ENCODE peak calls at places on chromosome 5, in four cellular contexts. D is H1, H is heart left ventricle, X is upper lobe of left lung. W is an unnamed sample.

GRCh38 chr5:36928947-36929346 is 52.4 kb downstream of the NIPBL start:
- DNase-seq in X (no peak), D (no peak), H (no peak), W (no peak)

GRCh38 chr5:56763711-56764466 is 51.5 kb upstream of the MAP3K1 start:
- DNase-seq in X (no peak), D (no peak), H (no peak), W (no peak)

GRCh38 chr5:169416583-169417196 is 115.8 kb upstream of the SLIT3 start:
- DNase-seq in X (no peak), D (no peak), H (peak), W (peak)

GRCh38 chr5:132670218-132670617 is 3.6 kb upstream of the IL4 start:
- DNase-seq in D (no peak), H (no peak), X (no peak), W (no peak)

GRCh38 chr5:54836959-54837534 is 148.3 kb downstream of the ESM1 start:
- DNase-seq in H (no peak), D (no peak), X (no peak), W (no peak)

GRCh38 chr5:88761269-88761880 is 121.6 kb downstream of the MEF2C start:
- DNase-seq in H (no peak), D (no peak), X (no peak), W (no peak)

GRCh38 chr5:34484591-34485228 is 171.4 kb upstream of the RAI14 start:
- DNase-seq in H (no peak), D (no peak), X (no peak), W (no peak)

GRCh38 chr5:31738199-31738598 is 99.3 kb downstream of the PDZD2 start:
- DNase-seq in X (no peak), D (no peak), H (no peak), W (no peak)

GRCh38 chr5:95866431-95867063 is 44.0 kb upstream of the GLRX start:
- DNase-seq in D (no peak), H (no peak), X (no peak), W (no peak)

GRCh38 chr5:66315784-66316183 is 171.7 kb downstream of the SREK1 start:
- DNase-seq in D (no peak), H (no peak), X (no peak), W (no peak)

GRCh38 chr5:92268343-92268742 is 885.2 kb upstream of the ARRDC3 start:
- DNase-seq in H (no peak), D (no peak), X (no peak), W (no peak)

GRCh38 chr5:137708796-137709559 is 26.9 kb downstream of the KLHL3 start:
- DNase-seq in H (no peak), D (no peak), X (no peak), W (no peak)

GRCh38 chr5:178227138-178227659 is 5.4 kb downstream of the PHYKPL start:
- DNase-seq in D (no peak), X (no peak), H (no peak), W (no peak)

GRCh38 chr5:56327810-56328209 is 94.7 kb upstream of the ANKRD55 start:
- DNase-seq in D (no peak), X (no peak), H (no peak), W (no peak)

GRCh38 chr5:151257731-151258715 is 5.0 kb downstream of the GM2A start:
- DNase-seq in H (no peak), X (peak), D (no peak), W (no peak)

DNA sequence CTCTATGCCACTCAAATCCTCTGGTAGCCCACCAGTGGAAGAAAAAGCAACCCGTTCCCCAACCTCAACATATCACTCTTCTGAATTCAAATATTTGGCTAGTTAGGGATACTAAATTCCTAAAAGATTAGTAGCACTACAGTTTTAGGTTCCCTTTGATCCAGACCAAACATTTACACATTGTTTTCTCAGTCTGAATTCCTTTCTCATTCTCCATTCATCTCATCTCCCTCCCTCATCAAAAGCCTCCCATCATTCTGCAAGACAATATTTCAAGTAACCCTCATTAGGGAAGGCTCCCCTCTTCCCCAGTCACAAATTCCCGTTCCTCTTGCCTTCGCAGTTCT is 26.3 kb downstream of the ADAM19 start:
- DNase-seq in H (no peak), D (no peak), X (no peak), W (no peak)
- H3K4me3 ChIP-seq in H (no peak), D (no peak), X (no peak), W (no peak)

GRCh38 chr5:23208959-23209431 is 298.4 kb upstream of the PRDM9 start:
- DNase-seq in D (peak), H (no peak), X (no peak), W (no peak)
- TF ChIP-seq CTCF in D (peak), H (peak), X (peak), W (peak)

GRCh38 chr5:133969654-133970324 is 1.4 kb upstream of the C5orf15 start:
- DNase-seq in D (no peak), X (no peak), H (no peak), W (no peak)
- H3K4me3 ChIP-seq in D (no peak), X (no peak), H (no peak), W (no peak)

GRCh38 chr5:108344103-108344822 is 37.6 kb downstream of the FBXL17 start:
- DNase-seq in D (no peak), X (no peak), H (no peak), W (no peak)

GRCh38 chr5:108340131-108340530 is 41.8 kb downstream of the FBXL17 start:
- DNase-seq in H (no peak), D (no peak), X (no peak), W (no peak)

GRCh38 chr5:108341866-108342265 is 40.0 kb downstream of the FBXL17 start:
- DNase-seq in X (no peak), D (no peak), H (no peak), W (no peak)

GRCh38 chr5:108345541-108346171 is 36.2 kb downstream of the FBXL17 start:
- DNase-seq in X (no peak), D (no peak), H (no peak), W (no peak)
- TF ChIP-seq CTCF in X (no peak), D (peak), H (peak), W (no peak)

GRCh38 chr5:42751044-42751443 is 5.6 kb upstream of the CCDC152 start:
- DNase-seq in H (no peak), D (no peak), X (peak), W (no peak)

GRCh38 chr5:42753099-42753498 is 3.5 kb upstream of the CCDC152 start:
- DNase-seq in D (no peak), X (no peak), H (no peak), W (no peak)

GRCh38 chr5:42759456-42759855 is 2.8 kb downstream of the CCDC152 start:
- DNase-seq in H (no peak), X (no peak), D (no peak), W (no peak)

DNA sequence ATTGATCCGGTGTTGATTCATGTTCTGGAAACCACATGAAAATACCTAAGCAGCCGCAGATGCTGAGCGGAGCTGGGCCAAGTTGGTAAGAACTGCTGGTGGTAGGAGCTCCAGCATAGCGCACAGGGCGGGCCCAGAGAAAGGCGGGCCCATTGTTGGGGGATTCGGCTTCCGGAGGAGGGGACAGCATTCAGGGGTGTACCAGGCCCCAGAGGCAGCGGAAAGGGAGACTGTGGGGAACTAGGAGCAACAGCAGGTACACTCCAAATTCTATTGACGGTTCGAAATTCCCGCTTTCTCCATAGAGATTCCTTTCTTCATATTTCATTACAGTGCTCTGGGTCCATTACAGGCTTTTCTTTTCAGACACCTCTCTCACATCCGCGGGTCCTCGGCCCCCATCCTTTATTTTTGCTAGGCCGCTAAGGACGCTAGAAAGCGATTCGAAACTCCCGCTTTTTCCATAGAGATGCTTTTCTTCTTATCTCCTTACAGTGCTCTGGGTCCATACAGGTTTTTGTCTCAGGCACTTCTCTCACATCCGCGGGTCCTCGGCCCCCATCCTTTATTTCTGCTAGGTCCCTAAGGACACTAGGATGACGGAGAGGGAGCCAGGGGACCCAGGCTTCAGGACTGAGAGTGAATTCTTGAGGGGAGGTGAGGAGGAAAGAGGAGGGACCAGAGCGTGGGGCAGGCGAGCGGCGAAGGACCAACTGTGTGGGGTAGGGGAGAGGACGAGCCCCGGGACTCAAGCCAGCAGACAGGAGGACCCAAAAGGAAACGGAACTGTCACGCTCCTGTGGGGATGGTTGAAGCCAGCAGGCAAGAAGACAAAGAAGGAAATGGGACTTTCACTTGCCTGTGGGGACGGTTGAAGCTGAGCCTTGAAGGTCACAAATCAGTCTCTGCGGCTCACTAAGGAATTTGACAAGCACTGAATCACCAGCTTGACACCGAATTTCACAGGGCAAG is at the start of gene CCDC152:
- DNase-seq in D (peak), X (no peak), H (no peak), W (no peak)
- H3K4me3 ChIP-seq in D (peak), X (peak), H (peak), W (peak)

GRCh38 chr5:38259062-38259857 is 901 bp downstream of the EGFLAM start:
- DNase-seq in H (no peak), X (no peak), D (no peak), W (no peak)
- TF ChIP-seq CTCF in H (no peak), X (no peak), D (no peak), W (no peak)

GRCh38 chr5:141681295-141681694 is 735 bp downstream of the ARAP3 start:
- DNase-seq in H (no peak), D (no peak), X (no peak), W (no peak)
- H3K4me3 ChIP-seq in H (peak), D (peak), X (peak), W (peak)

DNA sequence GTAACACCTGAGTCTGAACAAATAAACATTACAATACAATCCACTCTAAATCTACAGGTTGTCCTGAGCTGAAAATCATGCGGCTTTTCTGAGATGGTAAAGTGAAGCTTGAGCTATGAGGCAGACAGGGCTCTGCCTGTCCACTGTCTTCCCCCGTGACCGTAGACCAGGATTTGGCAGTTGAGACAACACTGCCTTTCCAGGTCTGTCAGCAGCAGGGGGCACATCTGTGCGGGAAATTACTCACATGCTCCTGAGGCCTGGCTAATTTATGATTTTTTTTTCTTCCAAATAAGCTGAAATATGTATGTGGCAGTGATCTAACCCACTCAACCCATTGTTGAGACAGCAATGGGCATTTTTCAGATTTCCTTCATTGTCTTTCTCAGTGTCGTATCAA is 307.9 kb downstream of the FBXL7 start:
- DNase-seq in X (no peak), D (no peak), H (peak), W (no peak)
- TF ChIP-seq CTCF in X (no peak), D (no peak), H (peak), W (peak)

W was measured in right atrium auricular region.